ENCODE peak calls at places on chromosomes 3 and 15, in five cellular contexts. I is activated CD4-positive, alpha-beta T cell treated with anti-CD3 and anti-CD28 coated beads, Interleukin-2, amount 10 ng/mL, durations not matched to agents 24 days and 14 days; R is T-helper 2 cell; F is stimulated activated CD8-positive, alpha-beta memory T cell treated with anti-CD3 and anti-CD28 coated beads, Interleukin-15, amount 100 ng/mL, for 24 hours; P is RPMI8226. V is an unnamed sample.

GRCh38 chr15:48928877-48929538 is 34.7 kb downstream of the SHC4 start:
- DNase-seq in F (no peak), R (no peak), P (no peak), I (peak), V (no peak)

GRCh38 chr3:32493437-32494414 is 8.9 kb downstream of the CMTM6 start:
- DNase-seq in P (no peak), R (no peak), I (no peak), F (no peak), V (no peak)

GRCh38 chr3:128498127-128498626 is 5.2 kb upstream of the GATA2 start:
- DNase-seq in R (no peak), F (no peak), I (no peak), P (no peak), V (no peak)

GRCh38 chr3:152270145-152270870 is 1.6 kb downstream of the MBNL1 start:
- DNase-seq in R (no peak), P (peak), I (peak), F (no peak), V (no peak)

GRCh38 chr15:41811432-41812195 is 16.3 kb upstream of the JMJD7 start:
- DNase-seq in I (peak), R (peak), F (peak), P (peak), V (peak)

GRCh38 chr15:82135645-82136044 is 89.8 kb upstream of the MEX3B start:
- DNase-seq in R (no peak), F (no peak), I (no peak), P (no peak), V (no peak)

GRCh38 chr15:63408514-63408913 is 26.9 kb upstream of the CA12 start:
- DNase-seq in F (no peak), I (no peak), P (no peak), R (no peak), V (no peak)

GRCh38 chr3:120111898-120112297 is 17.7 kb upstream of the GSK3B start:
- DNase-seq in P (no peak), F (no peak), R (no peak), I (no peak), V (no peak)

GRCh38 chr3:56980798-56981390 is 79.6 kb upstream of the SPATA12 start:
- DNase-seq in I (peak), F (no peak), P (no peak), R (no peak), V (no peak)

GRCh38 chr3:11668243-11669232 is 24.8 kb upstream of the VGLL4 start:
- DNase-seq in F (no peak), I (no peak), R (no peak), P (no peak), V (no peak)

GRCh38 chr3:195704433-195704999 is 16.3 kb upstream of the MUC20 start:
- DNase-seq in R (no peak), F (no peak), I (peak), P (no peak), V (no peak)

GRCh38 chr3:108255131-108255530 is 32.9 kb upstream of the IFT57 start:
- DNase-seq in R (no peak), F (no peak), P (no peak), I (no peak), V (no peak)

GRCh38 chr3:189597918-189598317 is 33.3 kb upstream of the TP63 start:
- DNase-seq in F (no peak), I (no peak), P (no peak), R (no peak), V (no peak)

GRCh38 chr3:45048244-45048643 is 22.1 kb downstream of the CLEC3B start:
- DNase-seq in R (no peak), F (no peak), I (no peak), P (no peak), V (no peak)

GRCh38 chr3:57556459-57557087 is 499 bp downstream of the PDE12 start:
- DNase-seq in P (peak), F (peak), I (no peak), R (peak), V (no peak)

GRCh38 chr15:31488437-31489204 is 162.0 kb downstream of the KLF13 start:
- DNase-seq in P (peak), I (peak), F (no peak), R (no peak), V (no peak)

GRCh38 chr3:185532881-185533280 is 19.5 kb downstream of the LIPH start:
- DNase-seq in P (no peak), R (no peak), I (no peak), F (no peak), V (no peak)

GRCh38 chr15:97692317-97693015 is 268.0 kb upstream of the ARRDC4 start:
- DNase-seq in R (no peak), P (peak), F (no peak), I (no peak), V (no peak)

GRCh38 chr3:116046350-116046749 is 398.9 kb downstream of the LSAMP start:
- DNase-seq in F (no peak), P (no peak), I (no peak), R (no peak), V (no peak)

GRCh38 chr15:40441736-40442531 is 1.2 kb downstream of the BAHD1 start:
- DNase-seq in R (no peak), I (peak), F (no peak), P (peak), V (no peak)

GRCh38 chr3:8982509-8982908 is 19.2 kb upstream of the RAD18 start:
- DNase-seq in F (no peak), P (no peak), R (no peak), I (no peak), V (no peak)

GRCh38 chr3:28916713-28917499 is 364.0 kb upstream of the RBMS3 start:
- DNase-seq in F (no peak), I (peak), P (peak), R (no peak), V (no peak)

GRCh38 chr15:40871749-40872617 is 2.1 kb downstream of the RHOV start:
- DNase-seq in I (no peak), P (peak), R (no peak), F (no peak), V (no peak)

GRCh38 chr3:72343078-72343477 is 505.2 kb downstream of the SHQ1 start:
- DNase-seq in F (no peak), P (no peak), R (no peak), I (peak), V (no peak)

GRCh38 chr3:114745322-114746240 is 401.5 kb downstream of the ZBTB20 start:
- DNase-seq in R (no peak), P (no peak), I (no peak), F (no peak), V (no peak)

GRCh38 chr3:152843955-152844354 is 9.0 kb downstream of the P2RY1 start:
- DNase-seq in F (no peak), R (no peak), I (no peak), P (no peak), V (no peak)

GRCh38 chr3:45937206-45938042 is 5.8 kb upstream of the CXCR6 start:
- DNase-seq in I (no peak), F (no peak), P (no peak), R (no peak), V (no peak)

GRCh38 chr15:50028323-50028722 is 90.7 kb downstream of the ATP8B4 start:
- DNase-seq in R (no peak), P (no peak), F (no peak), I (no peak), V (no peak)

GRCh38 chr3:7015683-7016440 is 154.9 kb downstream of the GRM7 start:
- DNase-seq in R (no peak), P (no peak), F (no peak), I (no peak), V (no peak)

GRCh38 chr3:100463002-100463401 is 29.4 kb upstream of the TMEM45A start:
- DNase-seq in F (no peak), I (peak), P (peak), R (no peak), V (no peak)

GRCh38 chr3:7000501-7000900 is 139.6 kb downstream of the GRM7 start:
- DNase-seq in R (no peak), F (no peak), P (no peak), I (no peak), V (no peak)

GRCh38 chr3:138479355-138479964 is 45.0 kb downstream of the ESYT3 start:
- DNase-seq in R (no peak), I (peak), F (no peak), P (peak), V (no peak)

GRCh38 chr3:30098656-30099454 is 507.5 kb upstream of the TGFBR2 start:
- DNase-seq in I (no peak), R (no peak), P (no peak), F (no peak), V (no peak)

GRCh38 chr3:194058189-194058571 is 77.8 kb upstream of the HES1 start:
- DNase-seq in P (peak), I (peak), F (peak), R (no peak), V (no peak)

GRCh38 chr3:58134468-58134867 is 76.3 kb downstream of the DNASE1L3 start:
- DNase-seq in R (no peak), I (no peak), F (no peak), P (no peak), V (no peak)

GRCh38 chr3:100155105-100155504 is 40.8 kb upstream of the FILIP1L start:
- DNase-seq in R (no peak), P (no peak), F (no peak), I (no peak), V (no peak)

GRCh38 chr3:65729553-65729952 is 309.2 kb downstream of the MAGI1 start:
- DNase-seq in F (no peak), R (no peak), P (no peak), I (no peak), V (no peak)

GRCh38 chr3:116141724-116142123 is 303.6 kb downstream of the LSAMP start:
- DNase-seq in P (no peak), I (no peak), R (no peak), F (no peak), V (no peak)

GRCh38 chr15:22912256-22912655 is 67.9 kb downstream of the CYFIP1 start:
- DNase-seq in F (no peak), R (no peak), I (no peak), P (no peak), V (no peak)

V was measured in T-cell.